ENCODE peak calls at places on chromosomes 12 and 14, in four cellular contexts. S is activated CD8-positive, alpha-beta T cell treated with anti-CD3 and anti-CD28 coated beads for 36 hours; K is naive thymus-derived CD8-positive, alpha-beta T cell; A is left cardiac atrium. O is an unnamed sample.

GRCh38 chr12:92558806-92559205 is 144.0 kb upstream of the PLEKHG7 start:
- ATAC-seq in S (no peak), K (no peak), A (no peak), O (no peak)

GRCh38 chr14:94041551-94042346 is 15.6 kb downstream of the OTUB2 start:
- ATAC-seq in S (no peak), K (no peak), A (peak; percentile 80), O (peak; percentile 11)

GRCh38 chr14:103854017-103854808 is 6.8 kb upstream of the PPP1R13B start:
- ATAC-seq in S (no peak), K (no peak), A (no peak), O (no peak)

GRCh38 chr12:69405466-69405865 is 45.9 kb downstream of the YEATS4 start:
- ATAC-seq in S (no peak), K (no peak), A (peak; percentile 79), O (peak; percentile 100)

GRCh38 chr14:68899033-68899603 is 80.0 kb downstream of the ACTN1 start:
- ATAC-seq in S (peak; percentile 43), K (peak; percentile 52), A (no peak), O (no peak)

GRCh38 chr12:53236443-53237111 is 4.6 kb upstream of the RARG start:
- ATAC-seq in S (peak; percentile 34), K (peak; percentile 72), A (no peak), O (no peak)

GRCh38 chr14:95156765-95157194 is 549 bp downstream of the DICER1 start:
- ATAC-seq in S (peak; percentile 29), K (peak; percentile 40), A (peak; percentile 59), O (peak; percentile 45)

GRCh38 chr12:56720696-56721615 is 4.1 kb downstream of the NACA start:
- ATAC-seq in S (no peak), K (no peak), A (no peak), O (no peak)

GRCh38 chr14:67428501-67429031 is 16.6 kb upstream of the PLEK2 start:
- ATAC-seq in S (no peak), K (no peak), A (no peak), O (peak; percentile 48)

GRCh38 chr12:93156091-93156490 is 221.6 kb upstream of the NUDT4 start:
- ATAC-seq in S (no peak), K (no peak), A (no peak), O (no peak)

GRCh38 chr14:39762576-39763401 is 330.6 kb upstream of the FBXO33 start:
- ATAC-seq in S (peak; percentile 84), K (peak; percentile 84), A (peak; percentile 38), O (no peak)

GRCh38 chr12:120940799-120941198 is 36.6 kb upstream of the SPPL3 start:
- ATAC-seq in S (no peak), K (no peak), A (no peak), O (no peak)

GRCh38 chr12:55687746-55688145 is 20.0 kb downstream of the ITGA7 start:
- ATAC-seq in S (peak; percentile 99), K (peak; percentile 72), A (no peak), O (no peak)

GRCh38 chr12:68559246-68559645 is 51.5 kb upstream of the RAP1B start:
- ATAC-seq in S (peak; percentile 73), K (no peak), A (no peak), O (no peak)